ENCODE peak calls at places on chromosomes 12 and 14, in eight cellular contexts. J is nephron progenitor cell, P is GM20000, R is endothelial cell, N is progenitor cell of endocrine pancreas, G is left ventricle myocardium inferior, H is omental fat pad, K is HCT116. F is an unnamed sample.

GRCh38 chr14:75333523-75334190 is 55.0 kb downstream of the FOS start:
- DNase-seq in J (no peak), P (no peak), R (no peak), N (no peak), G (no peak), H (no peak), K (no peak), F (no peak)

GRCh38 chr12:129911437-129912049 is 7.7 kb upstream of the TMEM132D start:
- DNase-seq in J (peak; percentile 71), P (peak; percentile 77), R (no peak), N (peak; percentile 55), G (peak; percentile 31), H (no peak), K (no peak), F (peak; percentile 62)

GRCh38 chr14:79543966-79544365 is 667.3 kb downstream of the DIO2 start:
- DNase-seq in J (no peak), P (no peak), R (peak; percentile 31), N (no peak), G (no peak), H (no peak), K (no peak), F (no peak)

GRCh38 chr12:31297572-31298509 is 28.1 kb downstream of the SINHCAF start:
- DNase-seq in J (no peak), P (no peak), R (no peak), N (no peak), G (no peak), H (no peak), K (no peak), F (no peak)

GRCh38 chr14:22598099-22598895 is at the start of gene ABHD4:
- DNase-seq in J (peak; percentile 85), P (peak; percentile 84), R (peak; percentile 79), N (peak; percentile 66), G (peak; percentile 87), H (peak; percentile 60), K (no peak), F (peak; percentile 66)

GRCh38 chr12:55712154-55712553 is 3.7 kb upstream of the BLOC1S1 start:
- DNase-seq in J (no peak), P (no peak), R (no peak), N (no peak), G (peak; percentile 65), H (no peak), K (no peak), F (no peak)

GRCh38 chr12:32230607-32230982 is 123.9 kb downstream of the BICD1 start:
- DNase-seq in J (no peak), P (no peak), R (no peak), N (no peak), G (no peak), H (no peak), K (no peak), F (no peak)

GRCh38 chr12:80493466-80493865 is 49.4 kb downstream of the PTPRQ start:
- DNase-seq in J (no peak), P (no peak), R (no peak), N (no peak), G (no peak), H (no peak), K (no peak), F (no peak)

GRCh38 chr12:118136559-118137003 is 657 bp downstream of the PEBP1 start:
- DNase-seq in J (peak; percentile 30), P (peak; percentile 73), R (peak; percentile 30), N (peak; percentile 9), G (peak; percentile 46), H (peak; percentile 42), K (no peak), F (peak; percentile 16)

DNA sequence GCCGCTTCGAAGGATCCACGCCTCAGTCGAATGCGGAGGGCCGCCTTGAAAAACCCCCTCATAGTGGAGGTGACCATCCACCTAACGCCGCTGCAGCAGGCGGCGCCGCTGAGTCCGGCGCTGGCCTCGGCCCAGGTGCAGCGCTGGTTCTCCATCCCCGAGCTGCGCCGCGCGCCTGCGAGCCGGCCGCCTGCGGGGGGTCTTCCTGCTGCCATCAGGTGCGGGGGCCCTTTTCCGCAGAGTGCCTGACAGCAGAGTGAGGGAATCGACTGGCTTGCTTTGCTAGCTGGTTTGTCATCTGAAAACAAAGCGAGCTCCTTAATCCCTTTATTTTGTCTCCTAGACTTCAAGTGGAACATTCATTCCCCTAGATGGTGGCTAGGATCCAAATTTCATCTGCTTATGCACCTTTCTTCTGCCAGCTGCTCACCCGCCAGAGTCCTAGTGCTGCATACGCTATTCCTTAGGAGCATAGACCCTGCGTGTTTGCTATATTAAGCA is 10.4 kb upstream of the DNAL1 start:
- DNase-seq in J (no peak), P (no peak), R (peak; percentile 50), N (peak; percentile 48), G (peak; percentile 38), H (no peak), K (no peak), F (peak; percentile 36)
- TF ChIP-seq CTCF in J (no peak), P (no peak), R (no peak), N (peak; percentile 48), G (peak; percentile 37), H (no peak), K (no peak), F (peak; percentile 32)

DNA sequence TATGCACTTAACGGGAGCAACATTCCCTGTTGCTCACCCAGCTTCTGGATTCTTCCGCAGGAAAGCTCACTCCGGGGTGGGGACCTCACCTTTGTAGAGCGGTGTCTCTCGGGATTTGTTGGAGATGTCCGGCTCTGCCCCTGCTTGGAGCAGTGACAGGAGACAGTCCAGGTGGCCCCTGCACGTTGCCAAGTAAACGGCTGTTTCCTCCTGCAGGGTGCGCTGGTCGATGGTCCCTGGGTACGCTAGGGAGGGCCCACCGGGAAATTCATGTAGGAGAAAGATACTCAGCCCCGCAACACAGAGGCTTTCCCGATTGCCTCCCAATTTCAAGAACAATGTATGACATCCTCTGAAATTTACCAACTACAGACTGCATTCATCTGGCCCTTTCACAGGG is 23.1 kb downstream of the ASB2 start:
- DNase-seq in J (no peak), P (no peak), R (no peak), N (no peak), G (no peak), H (no peak), K (no peak), F (no peak)
- TF ChIP-seq CTCF in J (no peak), P (no peak), R (no peak), N (peak; percentile 18), G (peak; percentile 20), H (no peak), K (peak; percentile 35), F (no peak)

GRCh38 chr12:85644508-85644907 is 191.7 kb downstream of the RASSF9 start:
- DNase-seq in J (no peak), P (no peak), R (no peak), N (no peak), G (no peak), H (no peak), K (no peak), F (no peak)

GRCh38 chr12:85639834-85640233 is 196.4 kb downstream of the RASSF9 start:
- DNase-seq in J (no peak), P (no peak), R (no peak), N (no peak), G (no peak), H (no peak), K (no peak), F (no peak)

GRCh38 chr12:85641796-85642195 is 194.4 kb downstream of the RASSF9 start:
- DNase-seq in J (no peak), P (no peak), R (no peak), N (no peak), G (no peak), H (no peak), K (no peak), F (no peak)

GRCh38 chr12:85642288-85642687 is 193.9 kb downstream of the RASSF9 start:
- DNase-seq in J (no peak), P (no peak), R (no peak), N (no peak), G (no peak), H (no peak), K (no peak), F (no peak)

GRCh38 chr12:85642810-85643209 is 193.4 kb downstream of the RASSF9 start:
- DNase-seq in J (no peak), P (no peak), R (no peak), N (no peak), G (no peak), H (no peak), K (no peak), F (no peak)
- TF ChIP-seq CTCF in J (peak; percentile 19), P (no peak), R (no peak), N (peak; percentile 23), G (no peak), H (no peak), K (peak; percentile 14), F (peak; percentile 21)

DNA sequence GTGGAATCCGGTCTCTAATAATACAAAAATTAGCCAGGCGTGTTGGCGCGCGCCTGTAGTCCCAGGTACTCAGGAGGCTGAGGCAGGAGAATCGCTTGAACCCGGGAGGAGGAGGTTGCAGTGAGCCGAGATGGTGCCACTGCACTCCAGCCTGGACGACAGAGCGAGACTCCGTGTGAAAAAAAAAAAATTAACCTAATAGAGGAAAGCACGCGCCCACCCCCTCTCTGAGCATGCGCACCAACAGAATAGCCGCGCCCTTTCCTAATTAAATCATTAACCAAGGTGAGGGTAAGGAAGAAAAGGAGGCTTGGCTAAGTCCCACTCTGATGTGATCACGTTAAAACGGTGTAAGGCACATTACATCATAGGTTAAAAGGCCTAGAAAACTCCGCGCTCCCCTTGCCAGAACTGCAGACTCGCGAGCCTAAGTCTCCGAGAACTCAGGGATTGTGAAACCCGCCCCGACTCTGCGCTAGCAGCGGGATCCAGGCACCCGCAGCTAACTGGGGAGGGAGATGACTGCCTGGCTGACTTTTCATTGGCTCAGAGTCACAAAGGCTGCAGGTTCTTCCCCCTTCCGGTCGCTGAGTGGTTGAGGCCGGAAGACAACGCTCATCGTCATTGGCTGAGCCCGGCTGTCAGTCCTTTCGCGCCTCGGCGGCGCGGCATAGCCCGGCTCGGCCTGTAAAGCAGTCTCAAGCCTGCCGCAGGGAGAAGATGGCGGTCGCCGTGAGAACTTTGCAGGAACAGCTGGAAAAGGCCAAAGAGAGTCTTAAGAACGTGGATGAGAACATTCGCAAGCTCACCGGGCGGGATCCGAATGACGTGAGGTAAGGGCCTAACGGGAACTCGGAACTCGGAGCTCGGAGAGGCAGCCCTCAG is at the start of gene PNN:
- DNase-seq in J (peak; percentile 91), P (peak; percentile 89), R (peak; percentile 94), N (peak; percentile 92), G (peak; percentile 96), H (peak; percentile 81), K (peak; percentile 99), F (peak; percentile 88)
- TF ChIP-seq CTCF in J (no peak), P (no peak), R (no peak), N (no peak), G (no peak), H (no peak), K (no peak), F (no peak)

DNA sequence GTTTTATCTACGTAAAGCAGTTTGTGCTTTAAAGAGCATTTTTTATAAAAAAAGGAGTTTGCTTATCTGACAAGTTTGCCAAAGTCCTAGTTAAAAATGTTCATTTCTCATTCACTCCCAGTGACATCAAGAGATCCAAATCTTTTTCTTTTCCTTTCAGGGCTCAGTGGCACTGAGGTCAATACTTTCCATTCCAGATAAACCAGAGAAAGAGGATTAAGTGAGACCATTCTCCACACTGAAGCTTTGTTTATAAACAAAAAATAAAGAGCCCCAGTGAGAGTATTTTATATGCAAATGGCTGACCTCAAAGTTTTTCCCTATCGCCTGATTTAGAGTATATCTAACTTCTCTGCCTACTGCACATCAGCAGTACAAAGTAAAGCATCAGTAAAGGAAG is 199.8 kb downstream of the ALG10B start:
- DNase-seq in J (no peak), P (no peak), R (no peak), N (no peak), G (no peak), H (no peak), K (no peak), F (no peak)
- TF ChIP-seq CTCF in J (no peak), P (no peak), R (no peak), N (no peak), G (no peak), H (no peak), K (no peak), F (no peak)